ENCODE peak calls at places on chromosomes 3 and 15, in five cellular contexts. G is psoas muscle; L is heart right ventricle; U is CD8-positive, alpha-beta T cell; Y is IMR-90. K is an unnamed sample.

GRCh38 chr3:113261996-113262665 is 50.8 kb downstream of the BOC start:
- DNase-seq in L (no peak), U (no peak), Y (no peak), G (no peak), K (no peak)

GRCh38 chr3:4474683-4475490 is 7.8 kb upstream of the SUMF1 start:
- DNase-seq in U (no peak), Y (peak), G (no peak), L (no peak), K (peak)

GRCh38 chr15:73699249-73700040 is 15.3 kb downstream of the CD276 start:
- DNase-seq in Y (no peak), G (peak), L (no peak), U (no peak), K (no peak)

GRCh38 chr3:185929192-185930151 is 8.3 kb downstream of the TRA2B start:
- DNase-seq in Y (peak), G (no peak), U (no peak), L (no peak), K (peak)

GRCh38 chr15:40290540-40291087 is 7.8 kb upstream of the ANKRD63 start:
- DNase-seq in L (no peak), U (no peak), G (no peak), Y (no peak), K (no peak)

GRCh38 chr3:195906865-195907729 is 1.3 kb downstream of the TNK2 start:
- DNase-seq in Y (peak), L (peak), G (peak), U (peak), K (peak)

GRCh38 chr3:122921791-122922651 is 105.5 kb downstream of the SEMA5B start:
- DNase-seq in L (no peak), U (no peak), Y (no peak), G (no peak), K (peak)

GRCh38 chr15:29611057-29611456 is 211.2 kb downstream of the TJP1 start:
- DNase-seq in Y (no peak), L (no peak), U (no peak), G (no peak), K (no peak)

GRCh38 chr3:113557374-113557773 is 25.0 kb downstream of the SIDT1 start:
- DNase-seq in U (no peak), G (no peak), L (no peak), Y (peak), K (peak)

GRCh38 chr15:99102332-99103235 is 2.3 kb upstream of the SYNM start:
- DNase-seq in G (no peak), U (no peak), L (no peak), Y (no peak), K (no peak)

GRCh38 chr3:29683306-29683993 is 402.6 kb downstream of the RBMS3 start:
- DNase-seq in U (no peak), Y (peak), L (no peak), G (no peak), K (peak)

GRCh38 chr3:119427669-119428068 is 35.7 kb downstream of the TMEM39A start:
- DNase-seq in U (no peak), L (no peak), Y (no peak), G (no peak), K (no peak)

GRCh38 chr15:41078125-41078524 is 38.0 kb downstream of the INO80 start:
- DNase-seq in L (no peak), Y (no peak), G (no peak), U (no peak), K (no peak)

GRCh38 chr3:124467980-124468902 is 262.0 kb upstream of the UMPS start:
- DNase-seq in U (no peak), L (peak), G (peak), Y (peak), K (peak)

GRCh38 chr3:170741756-170742530 is 128.1 kb downstream of the RPL22L1 start:
- DNase-seq in L (no peak), G (no peak), U (no peak), Y (no peak), K (no peak)

GRCh38 chr3:127988770-127989518 is 63.3 kb upstream of the SEC61A1 start:
- DNase-seq in Y (no peak), U (no peak), L (no peak), G (no peak), K (no peak)

GRCh38 chr15:83206971-83207621 is 527 bp downstream of the HDGFL3 start:
- DNase-seq in Y (no peak), G (peak), U (no peak), L (peak), K (peak)

GRCh38 chr3:66115858-66116654 is 77.3 kb upstream of the MAGI1 start:
- DNase-seq in Y (peak), G (peak), U (no peak), L (peak), K (peak)

GRCh38 chr3:96264701-96265100 is 549.7 kb upstream of the EPHA6 start:
- DNase-seq in U (no peak), Y (no peak), L (no peak), G (no peak), K (peak)

GRCh38 chr3:96259299-96259698 is 555.1 kb upstream of the EPHA6 start:
- DNase-seq in Y (no peak), U (no peak), L (no peak), G (no peak), K (no peak)
- H3K4me3 ChIP-seq in Y (no peak), U (no peak), L (no peak), G (no peak), K (no peak)

GRCh38 chr3:101850327-101851048 is 1.2 kb downstream of the NFKBIZ start:
- DNase-seq in G (no peak), U (peak), Y (peak), L (no peak), K (no peak)

GRCh38 chr3:101848326-101848725 is 988 bp upstream of the NFKBIZ start:
- DNase-seq in G (no peak), U (no peak), Y (no peak), L (no peak), K (no peak)

GRCh38 chr3:101851072-101851471 is 1.8 kb downstream of the NFKBIZ start:
- DNase-seq in G (no peak), L (no peak), U (no peak), Y (no peak), K (no peak)

GRCh38 chr3:101848754-101849713 is at the start of gene NFKBIZ:
- DNase-seq in L (peak), Y (peak), U (peak), G (peak), K (peak)

GRCh38 chr3:101849714-101850326 is 506 bp downstream of the NFKBIZ start:
- DNase-seq in G (peak), U (peak), Y (no peak), L (peak), K (no peak)
- TF ChIP-seq CTCF in G (no peak), U (no peak), Y (no peak), L (no peak), K (no peak)

GRCh38 chr3:12886736-12887135 is 45.4 kb upstream of the RPL32 start:
- DNase-seq in L (no peak), Y (no peak), U (no peak), G (peak), K (no peak)

GRCh38 chr3:12884790-12885584 is 43.6 kb upstream of the RPL32 start:
- DNase-seq in G (peak), L (no peak), U (no peak), Y (no peak), K (no peak)

GRCh38 chr3:12884104-12884742 is 42.9 kb upstream of the RPL32 start:
- DNase-seq in L (peak), Y (peak), U (no peak), G (peak), K (no peak)

GRCh38 chr3:12886106-12886679 is 44.8 kb upstream of the RPL32 start:
- DNase-seq in Y (no peak), L (no peak), G (no peak), U (no peak), K (no peak)

GRCh38 chr3:12885585-12885934 is 44.2 kb upstream of the RPL32 start:
- DNase-seq in G (no peak), Y (no peak), U (no peak), L (no peak), K (no peak)
- H3K4me3 ChIP-seq in G (no peak), Y (no peak), U (no peak), L (no peak), K (no peak)

DNA sequence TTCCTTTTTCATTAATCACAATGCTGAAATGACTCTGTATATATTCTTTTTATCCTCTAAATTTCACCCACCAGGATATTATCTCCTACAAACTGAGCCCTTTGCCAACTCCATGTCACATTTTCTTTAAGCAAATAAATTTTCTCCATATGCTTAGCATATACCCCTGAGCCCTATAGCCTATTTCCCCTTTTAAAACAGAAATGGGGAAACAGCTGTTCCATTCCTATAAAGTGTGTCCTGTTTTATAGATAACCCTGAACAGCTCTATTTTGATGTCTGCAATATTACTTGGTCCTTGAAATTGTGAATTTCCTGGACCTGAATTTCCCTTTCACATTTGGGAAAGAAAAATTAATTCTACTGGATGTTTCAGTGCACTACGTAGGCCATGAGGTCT is 15.6 kb upstream of the FILIP1L start:
- DNase-seq in U (no peak), G (no peak), L (no peak), Y (no peak), K (no peak)
- TF ChIP-seq CTCF in U (no peak), G (no peak), L (no peak), Y (no peak), K (no peak)